ENCODE peak calls at places on chromosomes 5 and 9, in nine cellular contexts. Z is GM23248; D is effector CD4-positive, alpha-beta T cell; N is RWPE1; K is left lung; C is cardiac septum; V is HCT116; G is G401; Y is HTR-8/SVneo. B is an unnamed sample.

GRCh38 chr9:79658926-79659325 is 87.2 kb downstream of the TLE4 start:
- DNase-seq in K (no peak), Y (no peak), N (no peak), C (no peak), D (no peak), V (no peak), Z (no peak), G (no peak), B (no peak)

GRCh38 chr5:6260846-6261245 is 117.5 kb downstream of the MED10 start:
- DNase-seq in D (no peak), Y (no peak), K (no peak), V (no peak), N (no peak), G (no peak), C (no peak), Z (no peak), B (no peak)

GRCh38 chr9:72365525-72366256 is 683 bp upstream of the ZFAND5 start:
- DNase-seq in Y (peak), Z (peak), G (peak), N (peak), C (peak), V (no peak), D (peak), K (peak), B (peak)

GRCh38 chr9:117247271-117247670 is 167.6 kb downstream of the ASTN2 start:
- DNase-seq in Z (peak), D (no peak), N (peak), K (no peak), V (no peak), G (peak), C (no peak), Y (no peak), B (peak)

GRCh38 chr9:134585021-134585561 is 56.5 kb upstream of the COL5A1 start:
- DNase-seq in K (peak), Z (no peak), C (no peak), V (no peak), N (no peak), G (no peak), Y (no peak), D (no peak), B (no peak)

GRCh38 chr9:19470981-19471650 is 62.3 kb downstream of the ACER2 start:
- DNase-seq in G (no peak), K (no peak), D (no peak), Y (no peak), Z (peak), V (no peak), C (peak), N (no peak), B (no peak)

GRCh38 chr5:57779383-57780223 is 297.0 kb upstream of the ACTBL2 start:
- DNase-seq in N (peak), G (peak), K (no peak), Y (peak), V (peak), D (no peak), Z (peak), C (no peak), B (no peak)

GRCh38 chr5:62385816-62386400 is 17.8 kb downstream of the DIMT1 start:
- DNase-seq in V (no peak), G (no peak), K (no peak), N (peak), Z (no peak), C (no peak), Y (no peak), D (no peak), B (no peak)

GRCh38 chr9:114827658-114828360 is 22.0 kb upstream of the TNFSF15 start:
- DNase-seq in D (no peak), Z (no peak), N (no peak), C (no peak), Y (no peak), V (no peak), K (no peak), G (no peak), B (no peak)

GRCh38 chr5:120655828-120656435 is 191.8 kb downstream of the PRR16 start:
- DNase-seq in D (no peak), G (no peak), Y (no peak), N (peak), V (peak), C (no peak), K (no peak), Z (peak), B (no peak)

GRCh38 chr9:126217797-126218196 is 108.8 kb upstream of the MVB12B start:
- DNase-seq in D (no peak), V (no peak), C (no peak), K (no peak), Y (no peak), N (no peak), Z (no peak), G (no peak), B (no peak)

GRCh38 chr5:36875051-36875788 is 1.3 kb upstream of the NIPBL start:
- DNase-seq in G (peak), K (peak), C (no peak), Y (peak), N (peak), Z (peak), D (peak), V (no peak), B (peak)

GRCh38 chr5:178394074-178394473 is 161.5 kb upstream of the PHYKPL start:
- DNase-seq in Z (no peak), C (peak), Y (no peak), K (peak), D (no peak), G (no peak), N (no peak), V (no peak), B (no peak)

GRCh38 chr5:167653645-167654106 is 637.8 kb upstream of the WWC1 start:
- DNase-seq in C (no peak), V (no peak), N (peak), G (no peak), D (no peak), K (no peak), Y (no peak), Z (peak), B (no peak)

GRCh38 chr5:151682240-151682639 is 4.5 kb downstream of the SPARC start:
- DNase-seq in K (no peak), Z (peak), C (no peak), D (no peak), Y (no peak), V (no peak), G (no peak), N (no peak), B (no peak)

GRCh38 chr5:59390074-59390659 is 503.4 kb downstream of the PDE4D start:
- DNase-seq in G (peak), Z (peak), C (no peak), Y (no peak), D (peak), N (no peak), V (no peak), K (no peak), B (no peak)

GRCh38 chr9:110748251-110748893 is 79.8 kb downstream of the MUSK start:
- DNase-seq in V (no peak), C (no peak), K (no peak), G (no peak), D (no peak), N (peak), Y (peak), Z (no peak), B (no peak)

GRCh38 chr5:165201364-165202143 is 1696.1 kb downstream of the MAT2B start:
- DNase-seq in K (no peak), G (no peak), V (no peak), N (no peak), Y (no peak), C (no peak), Z (no peak), D (no peak), B (no peak)

GRCh38 chr5:147559725-147560124 is 49.9 kb upstream of the DPYSL3 start:
- DNase-seq in V (no peak), Y (no peak), C (no peak), Z (peak), G (no peak), K (no peak), N (no peak), D (no peak), B (no peak)

GRCh38 chr9:122192261-122192875 is 32.7 kb downstream of the MORN5 start:
- DNase-seq in N (no peak), D (no peak), K (no peak), V (no peak), Y (no peak), C (no peak), G (no peak), Z (no peak), B (no peak)

GRCh38 chr5:53170748-53171349 is 61.3 kb upstream of the MOCS2 start:
- DNase-seq in Z (peak), G (peak), D (no peak), N (peak), Y (peak), K (no peak), C (no peak), V (peak), B (no peak)

GRCh38 chr5:14413331-14413750 is 168.3 kb upstream of the OTULINL start:
- DNase-seq in G (no peak), D (peak), V (no peak), C (no peak), Z (no peak), K (no peak), N (no peak), Y (no peak), B (no peak)

GRCh38 chr5:127634007-127634406 is 14.9 kb upstream of the CTXN3 start:
- DNase-seq in K (no peak), V (no peak), N (no peak), C (no peak), G (no peak), Z (no peak), D (no peak), Y (no peak), B (no peak)

GRCh38 chr9:18447131-18447530 is 26.8 kb upstream of the ADAMTSL1 start:
- DNase-seq in D (no peak), Z (peak), C (no peak), K (no peak), V (no peak), N (no peak), G (no peak), Y (no peak), B (no peak)

GRCh38 chr5:62886603-62887315 is 308.1 kb downstream of the LRRC70 start:
- DNase-seq in D (no peak), N (no peak), Z (no peak), Y (no peak), C (no peak), K (no peak), V (no peak), G (no peak), B (no peak)

GRCh38 chr9:95055337-95055850 is 262.1 kb downstream of the FANCC start:
- DNase-seq in K (no peak), G (no peak), Z (peak), C (no peak), N (no peak), V (no peak), Y (no peak), D (no peak), B (no peak)

GRCh38 chr5:55633574-55634203 is 78.4 kb downstream of the SLC38A9 start:
- DNase-seq in K (no peak), V (peak), N (no peak), D (no peak), C (no peak), G (no peak), Z (peak), Y (no peak), B (no peak)

GRCh38 chr5:181120311-181120710 is 10.7 kb downstream of the OR2V1 start:
- DNase-seq in D (no peak), K (no peak), Z (peak), V (no peak), N (peak), G (no peak), C (no peak), Y (no peak), B (no peak)

GRCh38 chr5:157558089-157558595 is 17.4 kb downstream of the ADAM19 start:
- DNase-seq in N (peak), D (no peak), C (no peak), Z (peak), V (no peak), Y (no peak), K (no peak), G (no peak), B (no peak)

GRCh38 chr5:43193171-43193951 is 1.3 kb downstream of the NIM1K start:
- DNase-seq in V (peak), D (no peak), N (peak), Y (peak), K (no peak), Z (peak), G (peak), C (no peak), B (peak)

GRCh38 chr5:170497311-170498038 is 6.3 kb upstream of the KCNIP1 start:
- DNase-seq in C (no peak), N (no peak), D (no peak), G (no peak), Z (no peak), K (no peak), V (no peak), Y (no peak), B (no peak)

GRCh38 chr9:120874861-120875565 is 2.0 kb downstream of the PHF19 start:
- DNase-seq in Y (no peak), N (no peak), V (no peak), Z (no peak), K (no peak), G (peak), D (no peak), C (no peak), B (no peak)

GRCh38 chr9:109996936-109997580 is 210.9 kb downstream of the C9orf152 start:
- DNase-seq in V (no peak), C (no peak), D (no peak), Y (no peak), G (no peak), N (no peak), Z (no peak), K (no peak), B (no peak)

B was measured in germinal center.